ENCODE peak calls at places on chromosomes 12 and 14, in ten cellular contexts. One of them, this sample, is unnamed.
A peak's percentile ranks its signal among the peaks of the same experiment; 100 is the strongest.

GRCh38 chr14:25134184-25134583 is 84.2 kb upstream of the STXBP6 start:
- DNase-seq in A549: no peak
- DNase-seq in AG10803: no peak
- DNase-seq in GM12865: no peak
- DNase-seq in colonic mucosa: no peak
- DNase-seq in tibial nerve: no peak
- DNase-seq in HCT116: no peak
- DNase-seq in GM06990: no peak
- DNase-seq in coronary artery: no peak
- DNase-seq in GM23338: no peak
- DNase-seq in this sample: no peak

GRCh38 chr12:46271846-46272245 is 3.0 kb upstream of the SLC38A1 start:
- DNase-seq in A549: no peak
- DNase-seq in AG10803: no peak
- DNase-seq in GM12865: no peak
- DNase-seq in colonic mucosa: no peak
- DNase-seq in tibial nerve: no peak
- DNase-seq in HCT116: no peak
- DNase-seq in GM06990: no peak
- DNase-seq in coronary artery: no peak
- DNase-seq in GM23338: no peak
- DNase-seq in this sample: no peak

GRCh38 chr12:14450479-14450878 is 85.0 kb downstream of the ATF7IP start:
- DNase-seq in A549: no peak
- DNase-seq in AG10803: no peak
- DNase-seq in GM12865: no peak
- DNase-seq in colonic mucosa: no peak
- DNase-seq in tibial nerve: no peak
- DNase-seq in HCT116: no peak
- DNase-seq in GM06990: no peak
- DNase-seq in coronary artery: no peak
- DNase-seq in GM23338: no peak
- DNase-seq in this sample: no peak

GRCh38 chr14:31261859-31262739 is 54.5 kb upstream of the HECTD1 start:
- DNase-seq in A549: no peak
- DNase-seq in AG10803: peak; percentile 69
- DNase-seq in GM12865: peak; percentile 21
- DNase-seq in colonic mucosa: no peak
- DNase-seq in tibial nerve: peak; percentile 83
- DNase-seq in HCT116: no peak
- DNase-seq in GM06990: peak; percentile 23
- DNase-seq in coronary artery: peak; percentile 76
- DNase-seq in GM23338: no peak
- DNase-seq in this sample: peak; percentile 52

GRCh38 chr14:100692859-100693558 is 33.7 kb upstream of the DLK1 start:
- DNase-seq in A549: peak; percentile 93
- DNase-seq in AG10803: peak; percentile 78
- DNase-seq in GM12865: no peak
- DNase-seq in colonic mucosa: no peak
- DNase-seq in tibial nerve: no peak
- DNase-seq in HCT116: peak; percentile 91
- DNase-seq in GM06990: no peak
- DNase-seq in coronary artery: no peak
- DNase-seq in GM23338: no peak
- DNase-seq in this sample: peak; percentile 95

GRCh38 chr12:50085615-50085928 is 430 bp downstream of the SMARCD1 start:
- DNase-seq in A549: no peak
- DNase-seq in AG10803: no peak
- DNase-seq in GM12865: no peak
- DNase-seq in colonic mucosa: no peak
- DNase-seq in tibial nerve: no peak
- DNase-seq in HCT116: no peak
- DNase-seq in GM06990: no peak
- DNase-seq in coronary artery: no peak
- DNase-seq in GM23338: no peak
- DNase-seq in this sample: no peak

GRCh38 chr14:96272777-96273471 is 16.9 kb downstream of the BDKRB1 start:
- DNase-seq in A549: no peak
- DNase-seq in AG10803: no peak
- DNase-seq in GM12865: no peak
- DNase-seq in colonic mucosa: no peak
- DNase-seq in tibial nerve: no peak
- DNase-seq in HCT116: no peak
- DNase-seq in GM06990: no peak
- DNase-seq in coronary artery: no peak
- DNase-seq in GM23338: no peak
- DNase-seq in this sample: no peak

GRCh38 chr12:85156569-85156968 is 120.4 kb downstream of the LRRIQ1 start:
- DNase-seq in A549: no peak
- DNase-seq in AG10803: no peak
- DNase-seq in GM12865: no peak
- DNase-seq in colonic mucosa: no peak
- DNase-seq in tibial nerve: no peak
- DNase-seq in HCT116: no peak
- DNase-seq in GM06990: no peak
- DNase-seq in coronary artery: no peak
- DNase-seq in GM23338: no peak
- DNase-seq in this sample: no peak

GRCh38 chr14:95756751-95757150 is 42.8 kb upstream of the TCL1A start:
- DNase-seq in A549: no peak
- DNase-seq in AG10803: no peak
- DNase-seq in GM12865: no peak
- DNase-seq in colonic mucosa: no peak
- DNase-seq in tibial nerve: no peak
- DNase-seq in HCT116: no peak
- DNase-seq in GM06990: no peak
- DNase-seq in coronary artery: no peak
- DNase-seq in GM23338: no peak
- DNase-seq in this sample: no peak

GRCh38 chr12:112340983-112341840 is 41.0 kb downstream of the HECTD4 start:
- DNase-seq in A549: no peak
- DNase-seq in AG10803: no peak
- DNase-seq in GM12865: no peak
- DNase-seq in colonic mucosa: no peak
- DNase-seq in tibial nerve: no peak
- DNase-seq in HCT116: no peak
- DNase-seq in GM06990: no peak
- DNase-seq in coronary artery: no peak
- DNase-seq in GM23338: no peak
- DNase-seq in this sample: no peak

GRCh38 chr12:112342587-112342986 is 39.6 kb downstream of the HECTD4 start:
- DNase-seq in A549: no peak
- DNase-seq in AG10803: no peak
- DNase-seq in GM12865: no peak
- DNase-seq in colonic mucosa: no peak
- DNase-seq in tibial nerve: no peak
- DNase-seq in HCT116: no peak
- DNase-seq in GM06990: no peak
- DNase-seq in coronary artery: no peak
- DNase-seq in GM23338: no peak
- DNase-seq in this sample: no peak

GRCh38 chr12:112346194-112346593 is 36.0 kb downstream of the HECTD4 start:
- DNase-seq in A549: no peak
- DNase-seq in AG10803: no peak
- DNase-seq in GM12865: no peak
- DNase-seq in colonic mucosa: no peak
- DNase-seq in tibial nerve: no peak
- DNase-seq in HCT116: no peak
- DNase-seq in GM06990: no peak
- DNase-seq in coronary artery: no peak
- DNase-seq in GM23338: peak; percentile 82
- DNase-seq in this sample: no peak

GRCh38 chr12:112344220-112344619 is 38.0 kb downstream of the HECTD4 start:
- DNase-seq in A549: no peak
- DNase-seq in AG10803: no peak
- DNase-seq in GM12865: peak; percentile 59
- DNase-seq in colonic mucosa: no peak
- DNase-seq in tibial nerve: no peak
- DNase-seq in HCT116: no peak
- DNase-seq in GM06990: no peak
- DNase-seq in coronary artery: no peak
- DNase-seq in GM23338: no peak
- DNase-seq in this sample: no peak

GRCh38 chr12:112340235-112340634 is 42.0 kb downstream of the HECTD4 start:
- DNase-seq in A549: no peak
- DNase-seq in AG10803: no peak
- DNase-seq in GM12865: no peak
- DNase-seq in colonic mucosa: no peak
- DNase-seq in tibial nerve: no peak
- DNase-seq in HCT116: no peak
- DNase-seq in GM06990: no peak
- DNase-seq in coronary artery: no peak
- DNase-seq in GM23338: no peak
- DNase-seq in this sample: no peak
- TF ChIP-seq CTCF in A549: no peak
- TF ChIP-seq CTCF in AG10803: no peak
- TF ChIP-seq CTCF in GM12865: no peak
- TF ChIP-seq CTCF in colonic mucosa: no peak
- TF ChIP-seq CTCF in tibial nerve: no peak
- TF ChIP-seq CTCF in HCT116: no peak
- TF ChIP-seq CTCF in GM06990: no peak
- TF ChIP-seq CTCF in coronary artery: no peak
- TF ChIP-seq CTCF in GM23338: no peak
- TF ChIP-seq CTCF in this sample: no peak

DNA sequence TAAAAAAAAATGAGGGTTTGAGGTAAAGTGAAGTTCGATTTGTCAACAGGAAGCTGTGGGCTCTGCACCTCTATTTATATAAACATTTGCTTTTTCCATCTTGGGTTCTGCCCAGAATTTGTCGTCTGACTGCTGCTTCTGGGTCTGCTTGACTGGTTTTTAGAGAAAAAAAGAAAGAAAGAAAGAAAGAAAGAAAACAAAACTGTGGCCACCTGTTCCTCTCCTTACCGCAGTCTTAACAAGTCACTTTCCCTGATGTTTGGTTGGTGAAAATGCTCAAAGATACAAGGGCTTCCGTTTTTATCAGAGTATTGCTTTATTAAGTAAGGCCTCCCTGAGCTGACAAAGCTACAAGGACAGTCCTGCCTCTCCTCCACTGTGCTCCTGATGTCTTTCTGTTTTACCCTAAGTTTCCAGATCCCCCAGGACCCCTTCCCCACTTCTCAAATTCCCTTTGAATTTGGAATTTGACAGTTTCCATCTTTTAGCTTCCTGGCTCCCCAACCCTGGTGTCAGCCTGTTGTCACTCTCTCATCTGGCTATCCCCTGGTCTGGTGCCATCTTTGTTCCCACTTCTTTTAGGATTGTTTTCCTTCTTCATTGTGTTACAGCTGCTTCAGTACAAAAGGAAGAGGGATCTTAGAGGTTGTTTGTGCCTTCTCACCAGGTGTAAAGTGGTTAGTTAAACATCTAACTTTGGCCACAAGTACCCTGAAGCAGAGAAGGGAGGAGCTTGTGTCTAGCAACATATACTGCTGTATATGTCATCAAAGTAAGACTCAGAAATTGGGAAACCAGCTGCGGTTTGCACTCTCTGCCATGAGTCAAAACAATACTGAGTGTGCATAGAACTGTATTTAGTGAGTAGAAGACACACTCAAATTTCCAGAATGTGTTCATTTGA is 18.0 kb downstream of the MFAP5 start:
- DNase-seq in A549: no peak
- DNase-seq in AG10803: no peak
- DNase-seq in GM12865: peak; percentile 90
- DNase-seq in colonic mucosa: no peak
- DNase-seq in tibial nerve: no peak
- DNase-seq in HCT116: no peak
- DNase-seq in GM06990: peak; percentile 75
- DNase-seq in coronary artery: no peak
- DNase-seq in GM23338: no peak
- DNase-seq in this sample: no peak
- H3K4me3 ChIP-seq in A549: no peak overlapping the region
- H3K4me3 ChIP-seq in AG10803: no peak overlapping the region
- H3K4me3 ChIP-seq in GM12865: peak overlapping the region; percentile 44
- H3K4me3 ChIP-seq in colonic mucosa: no peak overlapping the region
- H3K4me3 ChIP-seq in tibial nerve: no peak overlapping the region
- H3K4me3 ChIP-seq in HCT116: no peak overlapping the region
- H3K4me3 ChIP-seq in GM06990: peak overlapping the region; percentile 21
- H3K4me3 ChIP-seq in coronary artery: no peak overlapping the region
- H3K4me3 ChIP-seq in GM23338: no peak overlapping the region
- H3K4me3 ChIP-seq in this sample: no peak overlapping the region

DNA sequence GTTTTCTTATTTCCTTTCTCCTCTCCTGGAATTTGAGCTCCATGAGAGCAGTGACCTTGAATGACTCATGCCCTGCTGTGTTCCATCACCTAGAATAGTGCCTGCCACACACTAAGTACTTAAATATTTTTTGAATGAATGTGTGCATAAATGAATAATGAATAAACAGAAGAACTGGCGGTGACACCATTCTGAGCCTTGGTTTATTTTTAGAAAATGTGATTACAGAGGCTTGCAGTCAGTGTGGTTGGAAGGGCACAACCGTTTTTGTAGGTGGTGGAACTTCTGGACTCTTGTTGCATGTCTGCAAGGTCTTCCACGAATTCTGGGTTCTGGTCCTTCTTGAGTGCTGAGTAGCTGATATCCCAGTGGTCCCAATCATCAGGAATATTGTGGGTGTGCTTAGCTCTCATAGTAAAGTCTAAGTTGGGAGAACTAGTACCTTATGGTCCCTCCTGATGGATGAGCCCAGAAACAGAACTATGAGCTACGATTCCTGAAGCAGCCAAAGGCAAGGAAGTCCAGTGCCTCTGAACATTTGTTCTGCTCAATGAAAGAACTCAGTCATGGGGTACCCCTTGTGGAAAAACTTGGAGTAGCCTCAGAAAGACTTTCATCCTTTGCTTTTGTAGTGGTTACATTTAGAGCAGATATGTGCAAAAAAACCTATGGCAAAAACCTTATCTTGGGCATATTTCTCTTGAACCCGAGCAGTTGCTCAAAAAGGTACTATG is 28.8 kb upstream of the BHLHE41 start:
- DNase-seq in A549: peak; percentile 55
- DNase-seq in AG10803: peak; percentile 95
- DNase-seq in GM12865: no peak
- DNase-seq in colonic mucosa: no peak
- DNase-seq in tibial nerve: no peak
- DNase-seq in HCT116: peak; percentile 83
- DNase-seq in GM06990: no peak
- DNase-seq in coronary artery: no peak
- DNase-seq in GM23338: no peak
- DNase-seq in this sample: peak; percentile 95
- TF ChIP-seq CTCF in A549: no peak
- TF ChIP-seq CTCF in AG10803: peak; percentile 47
- TF ChIP-seq CTCF in GM12865: no peak
- TF ChIP-seq CTCF in colonic mucosa: no peak
- TF ChIP-seq CTCF in tibial nerve: no peak
- TF ChIP-seq CTCF in HCT116: peak; percentile 23
- TF ChIP-seq CTCF in GM06990: no peak
- TF ChIP-seq CTCF in coronary artery: no peak
- TF ChIP-seq CTCF in GM23338: no peak
- TF ChIP-seq CTCF in this sample: peak; percentile 11

DNA sequence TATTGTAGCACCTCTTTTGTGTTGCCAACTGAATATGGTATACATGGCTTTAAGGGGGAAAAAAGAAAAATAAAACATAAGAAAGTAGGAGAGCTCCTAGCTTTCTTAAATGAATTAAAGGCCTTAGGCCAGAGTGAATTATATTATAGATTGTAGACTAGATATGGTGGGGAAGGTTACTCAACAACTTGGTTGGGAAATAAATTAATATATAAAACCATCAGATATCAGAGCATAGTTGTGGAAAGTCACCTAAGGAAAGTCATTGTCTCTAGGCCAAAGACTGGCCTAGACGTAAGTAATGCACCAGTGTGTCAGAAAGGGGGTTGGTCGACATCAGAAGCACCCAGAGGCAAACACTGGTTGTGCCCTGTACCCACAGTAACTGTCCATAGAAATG is 391.8 kb downstream of the RAD51B start:
- DNase-seq in A549: no peak
- DNase-seq in AG10803: no peak
- DNase-seq in GM12865: peak; percentile 7
- DNase-seq in colonic mucosa: no peak
- DNase-seq in tibial nerve: no peak
- DNase-seq in HCT116: no peak
- DNase-seq in GM06990: no peak
- DNase-seq in coronary artery: no peak
- DNase-seq in GM23338: no peak
- DNase-seq in this sample: no peak
- H3K4me3 ChIP-seq in A549: no peak overlapping the region
- H3K4me3 ChIP-seq in AG10803: no peak overlapping the region
- H3K4me3 ChIP-seq in GM12865: no peak overlapping the region
- H3K4me3 ChIP-seq in colonic mucosa: no peak overlapping the region
- H3K4me3 ChIP-seq in tibial nerve: no peak overlapping the region
- H3K4me3 ChIP-seq in HCT116: no peak overlapping the region
- H3K4me3 ChIP-seq in GM06990: no peak overlapping the region
- H3K4me3 ChIP-seq in coronary artery: no peak overlapping the region
- H3K4me3 ChIP-seq in GM23338: no peak overlapping the region
- H3K4me3 ChIP-seq in this sample: no peak overlapping the region